ENCODE peak calls at places on chromosomes 1 and 21, in four cellular contexts. W is mucosa of descending colon, Y is Peyer's patch, U is psoas muscle. D is an unnamed sample. For H3K4me1, the result is how much of the 10 kb centered on the place peaks cover.

GRCh38 chr1:39737546-39738169 is 1.0 kb upstream of the PPIE start:
- DNase-seq in Y (no peak), U (no peak), W (no peak), D (no peak)

GRCh38 chr1:118989878-118990378 is 1.8 kb upstream of the TBX15 start:
- DNase-seq in U (no peak), W (no peak), Y (no peak), D (no peak)

GRCh38 chr1:166307261-166308188 is 140.7 kb upstream of the FAM78B start:
- DNase-seq in Y (no peak), W (no peak), U (no peak), D (no peak)

GRCh38 chr1:23148084-23148483 is 20.6 kb downstream of the LUZP1 start:
- DNase-seq in U (no peak), Y (no peak), W (no peak), D (no peak)

GRCh38 chr21:42437786-42438185 is 34.1 kb downstream of the UBASH3A start:
- DNase-seq in W (no peak), Y (no peak), U (no peak), D (no peak)

GRCh38 chr1:237664327-237664726 is 226.4 kb downstream of the ZP4 start:
- DNase-seq in W (no peak), U (no peak), Y (no peak), D (no peak)

GRCh38 chr1:232886304-232886703 is 64.1 kb upstream of the NTPCR start:
- DNase-seq in U (no peak), Y (no peak), W (no peak), D (no peak)

GRCh38 chr1:31372961-31373896 is at the start of gene FABP3:
- DNase-seq in Y (peak), U (peak), W (peak), D (peak)

GRCh38 chr1:3219005-3219724 is 150.2 kb downstream of the PRDM16 start:
- DNase-seq in U (peak), Y (peak), W (peak), D (peak)

GRCh38 chr1:85584923-85585322 is 4.4 kb downstream of the CCN1 start:
- DNase-seq in W (no peak), U (no peak), Y (no peak), D (no peak)

GRCh38 chr1:24955161-24955560 is 25.1 kb upstream of the RUNX3 start:
- DNase-seq in W (peak), U (no peak), Y (peak), D (no peak)

GRCh38 chr1:31934706-31935629 is 3.2 kb downstream of the PTP4A2 start:
- DNase-seq in U (no peak), W (no peak), Y (no peak), D (no peak)

GRCh38 chr1:170903961-170904360 is 31.4 kb upstream of the MROH9 start:
- DNase-seq in W (no peak), Y (no peak), U (no peak), D (no peak)

GRCh38 chr1:229181419-229181818 is 89.5 kb upstream of the RAB4A start:
- DNase-seq in W (no peak), Y (no peak), U (no peak), D (no peak)

GRCh38 chr1:89629146-89629545 is 3.8 kb upstream of the LRRC8C start:
- DNase-seq in W (no peak), Y (no peak), U (no peak), D (no peak)

GRCh38 chr1:119808491-119808890 is 2.8 kb downstream of the REG4 start:
- DNase-seq in U (no peak), Y (no peak), W (no peak), D (no peak)

GRCh38 chr1:23198373-23198772 is 18.9 kb downstream of the HTR1D start:
- DNase-seq in Y (no peak), U (no peak), W (no peak), D (no peak)

GRCh38 chr1:245877976-245878375 is 629.1 kb downstream of the SMYD3 start:
- DNase-seq in W (no peak), Y (no peak), U (no peak), D (no peak)

DNA sequence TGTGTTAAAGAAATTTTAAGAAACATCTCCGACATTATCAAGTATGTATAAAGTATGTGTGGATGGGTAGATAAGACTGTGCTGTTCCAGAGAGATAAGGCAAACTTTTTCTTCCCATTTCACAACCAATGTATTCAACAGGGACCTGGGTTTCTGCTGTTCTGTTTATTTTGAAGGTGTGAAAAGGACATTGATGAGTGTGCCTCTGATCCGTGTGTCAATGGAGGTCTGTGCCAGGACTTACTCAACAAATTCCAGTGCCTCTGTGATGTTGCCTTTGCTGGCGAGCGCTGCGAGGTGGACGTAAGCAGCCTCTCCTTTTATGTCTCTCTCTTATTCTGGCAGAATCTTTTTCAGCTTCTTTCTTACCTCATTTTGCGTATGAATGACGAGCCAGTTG is 173.9 kb downstream of the CRB1 start:
- DNase-seq in W (no peak), Y (no peak), U (no peak), D (peak)
- H3K4me1 ChIP-seq in W (under half), Y (under half), U (under half), D (under half)

GRCh38 chr1:221728037-221728505 is 13.8 kb downstream of the DUSP10 start:
- DNase-seq in Y (no peak), W (no peak), U (no peak), D (no peak)
- H3K4me1 ChIP-seq in Y (under half), W (under half), U (half or more), D (under half)

GRCh38 chr1:225593414-225593813 is 59.5 kb downstream of the ENAH start:
- DNase-seq in Y (no peak), W (no peak), U (no peak), D (no peak)
- H3K4me1 ChIP-seq in Y (under half), W (under half), U (half or more), D (under half)

GRCh38 chr1:206787956-206788355 is 15.7 kb upstream of the IL10 start:
- DNase-seq in Y (no peak), W (no peak), U (no peak), D (no peak)
- H3K4me1 ChIP-seq in Y (under half), W (under half), U (under half), D (under half)

DNA sequence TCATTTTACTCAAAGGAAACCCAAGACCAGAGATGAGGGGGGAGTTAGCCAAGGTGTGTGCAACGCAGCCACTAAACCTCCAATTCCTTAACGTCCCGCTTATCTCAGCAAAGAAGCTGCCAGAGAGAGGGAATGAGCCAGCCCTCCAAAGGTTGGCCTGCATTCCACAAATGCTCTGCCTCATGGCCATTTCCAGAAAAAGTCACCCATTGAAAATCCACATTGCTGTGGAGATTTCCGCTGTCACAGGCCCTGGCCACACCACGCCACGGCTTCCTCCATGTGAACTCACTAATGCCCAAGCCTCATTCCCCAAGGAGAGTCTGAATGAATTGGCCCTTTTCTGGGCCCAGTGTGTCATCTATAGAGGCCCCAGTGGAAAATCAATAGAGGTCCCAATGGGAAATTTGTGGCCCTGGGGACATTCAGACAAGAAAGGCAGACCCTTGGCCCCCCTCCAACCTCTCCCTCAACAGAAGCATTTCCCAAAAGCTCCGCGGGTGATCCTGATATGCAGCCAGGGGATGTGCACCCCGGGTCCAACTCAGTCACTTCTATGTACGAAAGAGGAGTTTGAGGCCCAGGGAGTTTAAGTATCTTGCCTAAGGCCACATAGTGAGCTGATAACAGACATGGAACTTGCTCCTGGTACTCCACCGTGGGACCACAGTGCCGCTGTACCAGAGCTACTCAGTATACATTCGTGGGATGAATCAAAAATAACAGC is 8.8 kb downstream of the EPHA2 start:
- DNase-seq in Y (no peak), W (no peak), U (no peak), D (peak)
- H3K4me1 ChIP-seq in Y (under half), W (under half), U (under half), D (half or more)

GRCh38 chr1:15187175-15187810 is 33.7 kb downstream of the TMEM51 start:
- DNase-seq in Y (no peak), U (no peak), W (no peak), D (no peak)

GRCh38 chr1:15185617-15186016 is 32.1 kb downstream of the TMEM51 start:
- DNase-seq in W (no peak), U (no peak), Y (no peak), D (no peak)

GRCh38 chr1:15186073-15186845 is 32.7 kb downstream of the TMEM51 start:
- DNase-seq in Y (no peak), U (no peak), W (no peak), D (no peak)

GRCh38 chr1:15186846-15187151 is 33.3 kb downstream of the TMEM51 start:
- DNase-seq in Y (no peak), U (no peak), W (no peak), D (peak)

DNA sequence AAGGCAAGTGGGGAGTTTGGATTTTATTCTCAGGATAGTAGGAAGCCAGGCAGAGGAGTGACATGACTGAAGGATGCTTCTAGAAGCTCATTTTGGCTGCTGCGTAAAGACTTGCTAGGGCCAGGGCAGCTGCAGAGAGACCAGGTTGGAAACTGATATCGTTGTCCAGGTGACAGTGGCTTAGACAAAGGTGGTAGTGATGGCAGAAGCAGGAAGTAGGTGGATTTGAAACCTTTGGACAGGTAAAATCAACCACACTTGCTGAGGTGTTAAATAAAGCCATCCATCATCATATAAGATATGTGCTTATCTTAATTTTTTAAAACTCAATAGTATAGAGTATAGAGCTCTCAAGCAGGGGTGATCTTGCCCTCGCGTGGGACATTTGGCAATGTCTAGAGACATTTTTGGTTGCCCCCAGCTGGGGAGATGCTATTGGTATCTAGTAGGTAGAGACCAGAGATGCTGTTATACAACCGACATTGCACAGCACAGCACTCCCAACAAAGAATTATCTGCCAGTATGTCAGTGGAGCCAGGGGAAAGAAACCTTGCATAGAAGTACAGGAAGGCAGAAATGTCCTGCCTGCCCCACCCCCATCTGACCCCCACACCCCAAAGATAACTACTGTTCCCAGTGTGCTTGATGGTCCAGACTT is 31.0 kb downstream of the TMEM51 start:
- DNase-seq in Y (no peak), U (no peak), W (no peak), D (no peak)
- H3K4me1 ChIP-seq in Y (under half), U (under half), W (half or more), D (half or more)

DNA sequence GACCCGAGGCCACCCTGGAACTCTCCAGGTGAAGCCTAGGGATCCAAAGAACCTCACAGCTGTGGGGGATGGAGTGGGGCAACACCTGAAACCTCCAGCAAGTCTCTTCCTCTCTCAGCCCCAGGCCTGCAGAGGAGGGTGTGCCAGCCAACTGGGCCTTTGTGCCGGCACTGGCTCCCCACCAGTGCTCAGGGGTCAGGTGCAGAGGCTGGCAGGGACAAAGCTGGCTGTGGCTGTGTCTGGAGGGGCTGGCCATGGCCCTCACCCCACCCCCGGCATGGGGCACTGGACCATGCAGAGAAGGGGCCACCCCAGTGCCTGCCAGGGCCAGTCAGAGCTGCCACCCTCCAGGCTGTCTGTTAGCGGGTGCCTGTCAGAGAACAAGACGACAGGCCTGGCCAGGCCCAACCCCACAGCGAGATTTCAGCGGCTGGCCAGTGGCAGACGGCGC is 3.9 kb downstream of the COL18A1 start:
- DNase-seq in W (peak), Y (no peak), U (peak), D (no peak)
- H3K4me1 ChIP-seq in W (under half), Y (under half), U (under half), D (half or more)

DNA sequence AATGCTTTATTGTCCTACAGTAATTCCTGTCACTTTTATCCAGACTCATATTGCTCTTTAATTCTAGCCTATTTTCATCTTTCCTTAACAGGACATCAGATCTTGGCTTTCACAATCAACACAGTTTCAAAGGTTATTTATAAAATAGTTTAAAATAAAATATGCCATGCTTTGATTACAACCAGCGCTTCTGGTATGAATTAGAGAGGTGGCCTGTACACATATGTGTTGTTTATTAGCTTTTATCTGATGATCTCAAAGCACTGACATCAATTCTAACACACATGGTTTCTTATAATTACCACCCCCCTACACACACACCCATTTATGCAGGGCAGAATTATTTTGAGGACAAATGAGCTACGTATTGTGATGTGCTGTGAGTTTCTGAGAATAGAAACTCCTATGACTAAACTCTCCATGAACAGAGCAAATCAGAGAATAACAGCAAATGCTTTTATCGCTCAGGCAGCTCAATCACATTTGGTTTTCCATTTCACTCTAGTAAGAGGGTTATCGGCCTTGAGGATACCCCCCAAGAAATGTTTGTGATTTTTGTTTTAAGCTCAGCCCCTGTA is 18.0 kb downstream of the CD247 start:
- DNase-seq in Y (no peak), U (no peak), W (no peak), D (no peak)
- H3K4me1 ChIP-seq in Y (under half), U (under half), W (under half), D (under half)

GRCh38 chr1:1176931-1177330 is 3.3 kb downstream of the TTLL10 start:
- DNase-seq in W (no peak), U (no peak), Y (no peak), D (no peak)
- H3K4me1 ChIP-seq in W (under half), U (under half), Y (under half), D (under half)

D was measured in Caco-2.